ENCODE peak calls at places on chromosomes 12 and 14, in nine cellular contexts. F is heart left ventricle, W is lower leg skin, Z is A549, A is brain microvascular endothelial cell, D is fibroblast of villous mesenchyme, Q is fibroblast of mammary gland, V is ovary, G is left ventricle myocardium inferior. U is an unnamed sample.
A peak's percentile ranks its signal among the peaks of the same experiment; 100 is the strongest.

GRCh38 chr12:25995906-25996305 is 37.4 kb downstream of the RASSF8 start:
- DNase-seq in F (no peak), W (no peak), Z (no peak), A (peak; percentile 51), D (no peak), Q (no peak), V (no peak), G (no peak), U (peak; percentile 33)

GRCh38 chr14:106518054-106518943 is 991.9 kb downstream of the TMEM121 start:
- DNase-seq in F (peak; percentile 72), W (no peak), Z (no peak), A (no peak), D (no peak), Q (no peak), V (no peak), G (peak; percentile 32), U (no peak)

GRCh38 chr14:101088714-101089113 is 185.2 kb upstream of the RTL1 start:
- DNase-seq in F (no peak), W (peak; percentile 7), Z (no peak), A (no peak), D (no peak), Q (no peak), V (no peak), G (no peak), U (no peak)

GRCh38 chr12:127728729-127729128 is 538.2 kb upstream of the TMEM132C start:
- DNase-seq in F (no peak), W (no peak), Z (no peak), A (no peak), D (no peak), Q (no peak), V (no peak), G (no peak), U (no peak)

GRCh38 chr14:106613256-106613655 is 1086.9 kb downstream of the TMEM121 start:
- DNase-seq in F (no peak), W (no peak), Z (no peak), A (no peak), D (no peak), Q (no peak), V (no peak), G (no peak), U (no peak)

GRCh38 chr12:92860521-92860920 is 68.6 kb downstream of the EEA1 start:
- DNase-seq in F (no peak), W (no peak), Z (no peak), A (no peak), D (peak; percentile 23), Q (no peak), V (no peak), G (no peak), U (no peak)

GRCh38 chr14:43135877-43136411 is 1371.1 kb downstream of the FSCB start:
- DNase-seq in F (peak; percentile 51), W (no peak), Z (no peak), A (no peak), D (no peak), Q (no peak), V (no peak), G (no peak), U (no peak)

GRCh38 chr14:22651586-22651985 is 7.4 kb upstream of the OR6J1 start:
- DNase-seq in F (no peak), W (no peak), Z (no peak), A (no peak), D (no peak), Q (peak; percentile 37), V (no peak), G (no peak), U (no peak)

GRCh38 chr14:73759183-73759713 is 45.1 kb upstream of the PNMA1 start:
- DNase-seq in F (peak; percentile 93), W (no peak), Z (no peak), A (no peak), D (peak; percentile 67), Q (peak; percentile 45), V (peak; percentile 81), G (peak; percentile 87), U (peak; percentile 81)

GRCh38 chr12:107328442-107329133 is 235.2 kb upstream of the CRY1 start:
- DNase-seq in F (no peak), W (no peak), Z (peak; percentile 31), A (peak; percentile 78), D (no peak), Q (no peak), V (no peak), G (no peak), U (peak; percentile 69)

GRCh38 chr14:61179061-61179675 is 102.0 kb downstream of the TMEM30B start:
- DNase-seq in F (no peak), W (no peak), Z (peak; percentile 30), A (peak; percentile 65), D (peak; percentile 12), Q (peak; percentile 42), V (no peak), G (no peak), U (no peak)

GRCh38 chr14:87888136-87888999 is 104.6 kb downstream of the GALC start:
- DNase-seq in F (no peak), W (no peak), Z (peak; percentile 14), A (no peak), D (no peak), Q (peak; percentile 64), V (no peak), G (no peak), U (peak; percentile 5)

GRCh38 chr14:101200650-101201516 is 297.4 kb upstream of the RTL1 start:
- DNase-seq in F (no peak), W (no peak), Z (no peak), A (no peak), D (no peak), Q (no peak), V (no peak), G (no peak), U (no peak)

GRCh38 chr14:40133484-40133883 is 701.3 kb upstream of the FBXO33 start:
- DNase-seq in F (no peak), W (no peak), Z (no peak), A (no peak), D (no peak), Q (no peak), V (no peak), G (no peak), U (no peak)

GRCh38 chr12:40917561-40917960 is 225.3 kb downstream of the CNTN1 start:
- DNase-seq in F (no peak), W (no peak), Z (no peak), A (no peak), D (no peak), Q (no peak), V (no peak), G (no peak), U (no peak)

GRCh38 chr14:60482743-60483142 is 3.1 kb downstream of the C14orf39 start:
- DNase-seq in F (no peak), W (no peak), Z (no peak), A (no peak), D (no peak), Q (peak; percentile 5), V (no peak), G (no peak), U (no peak)

DNA sequence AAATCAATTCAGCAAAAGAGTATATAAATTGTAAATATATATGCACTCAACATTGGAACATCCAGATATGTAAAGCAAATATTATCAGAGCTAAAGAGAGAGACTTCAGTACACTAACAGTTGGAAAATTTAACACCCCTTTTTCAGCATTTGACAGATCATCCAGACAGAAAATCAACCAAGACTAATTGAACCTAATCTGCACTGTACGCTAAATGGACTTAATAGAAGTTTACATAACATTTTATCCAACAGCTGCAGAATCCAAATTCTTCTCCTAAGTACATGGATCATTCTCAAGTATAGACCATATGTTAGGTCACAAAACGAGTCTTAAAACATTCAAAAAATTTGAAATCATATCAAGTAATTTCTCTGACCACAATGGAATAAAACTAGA is 229.1 kb upstream of the CLEC14A start:
- DNase-seq in F (no peak), W (no peak), Z (no peak), A (no peak), D (no peak), Q (no peak), V (no peak), G (no peak), U (no peak)
- TF ChIP-seq CTCF in F (no peak), W (no peak), Z (no peak), A (no peak), D (no peak), Q (no peak), V (no peak), G (no peak), U (no peak)

GRCh38 chr14:24162083-24162482 is 1.0 kb downstream of the IRF9 start:
- DNase-seq in F (peak; percentile 42), W (no peak), Z (no peak), A (peak; percentile 37), D (peak; percentile 35), Q (peak; percentile 48), V (no peak), G (no peak), U (peak; percentile 33)
- H3K4me3 ChIP-seq in F (peak overlapping the region; percentile 73), W (peak overlapping the region; percentile 53), Z (no peak overlapping the region), A (peak overlapping the region; percentile 79), D (peak overlapping the region; percentile 84), Q (peak overlapping the region; percentile 84), V (peak overlapping the region; percentile 84), G (peak overlapping the region; percentile 75), U (peak overlapping the region; percentile 58)

DNA sequence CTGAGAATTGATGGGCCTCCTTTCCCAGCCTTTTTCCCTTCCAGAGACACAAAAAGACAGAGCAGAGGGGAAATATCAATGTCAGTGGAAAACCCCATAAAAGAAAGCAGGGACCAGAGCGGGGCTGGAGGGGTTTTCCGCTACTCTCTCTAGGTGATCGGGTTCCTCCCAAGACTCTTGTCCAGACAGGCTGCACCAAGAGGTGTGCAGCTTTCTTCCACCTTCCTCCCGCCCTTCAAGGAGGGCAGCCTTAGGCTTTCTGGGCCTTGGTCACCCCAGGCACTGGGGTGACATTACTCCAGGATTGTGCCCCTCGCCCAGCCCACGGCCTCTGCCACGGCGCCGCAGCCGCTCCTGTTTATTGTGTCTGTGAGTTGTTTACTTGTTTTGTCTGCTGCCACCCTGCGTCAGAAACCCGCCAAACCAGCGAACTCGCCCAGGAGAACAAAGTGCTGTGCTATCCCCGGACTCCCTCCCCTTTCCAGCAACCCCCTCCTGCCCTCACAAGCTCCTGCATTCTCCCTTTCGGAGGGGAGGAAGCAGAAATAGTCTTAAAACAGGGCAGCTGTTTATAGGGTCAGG is 6.7 kb upstream of the HOXC6 start:
- DNase-seq in F (no peak), W (no peak), Z (no peak), A (no peak), D (no peak), Q (peak; percentile 64), V (peak; percentile 75), G (no peak), U (no peak)
- TF ChIP-seq CTCF in F (no peak), W (no peak), Z (no peak), A (no peak), D (no peak), Q (peak; percentile 21), V (no peak), G (no peak), U (no peak)

DNA sequence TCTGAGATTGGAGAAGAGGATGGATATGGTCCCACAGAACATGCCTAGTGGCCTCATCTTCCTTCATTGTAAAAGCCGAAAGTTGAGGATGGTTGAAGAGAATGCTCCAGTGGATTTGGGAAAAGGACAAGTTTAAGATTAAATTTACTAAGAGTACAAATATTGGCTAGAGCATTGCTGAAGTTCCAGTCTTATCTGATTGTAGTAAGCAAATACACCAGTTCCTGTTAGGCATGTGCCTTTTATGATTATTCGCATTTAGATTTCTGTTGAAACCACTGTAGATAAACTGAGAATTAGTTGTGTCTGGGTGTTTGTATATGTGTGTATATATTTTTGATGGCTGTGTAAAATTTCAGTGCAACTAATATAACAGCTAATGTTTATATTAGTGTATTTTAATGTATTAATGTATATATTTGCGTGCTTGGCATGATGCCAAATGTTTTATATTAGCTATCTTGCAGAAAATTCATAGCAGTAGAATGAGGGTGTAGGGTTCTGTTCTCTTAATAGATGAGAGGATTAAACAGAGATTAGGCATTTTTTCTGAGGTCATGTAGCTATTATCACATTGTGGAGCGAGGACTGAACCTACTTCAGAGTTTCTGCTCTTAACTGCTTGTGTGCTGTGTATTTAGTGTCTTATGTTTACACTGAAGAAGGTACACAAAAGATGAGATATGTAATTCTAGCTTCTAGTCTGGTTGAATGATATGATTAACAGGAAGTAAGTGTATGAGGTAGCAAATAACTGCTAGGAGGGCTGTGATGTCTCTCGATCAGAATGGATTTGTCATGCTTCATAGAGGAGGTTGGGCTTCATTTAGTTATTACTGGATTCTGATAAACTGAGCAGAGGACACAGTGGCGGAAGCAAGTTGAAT is 21.2 kb downstream of the FKBP3 start:
- DNase-seq in F (no peak), W (no peak), Z (peak; percentile 12), A (peak; percentile 47), D (peak; percentile 40), Q (peak; percentile 19), V (no peak), G (no peak), U (peak; percentile 12)
- H3K4me3 ChIP-seq in F (no peak overlapping the region), W (no peak overlapping the region), Z (peak overlapping the region; percentile 4), A (no peak overlapping the region), D (no peak overlapping the region), Q (no peak overlapping the region), V (no peak overlapping the region), G (no peak overlapping the region), U (no peak overlapping the region)

U was measured in cardiac fibroblast.